ENCODE peak calls at places on chromosomes 5 and 9, in five cellular contexts. L is SW480, R is RWPE1, Y is anterior cingulate cortex, W is PC-9. U is an unnamed sample.

GRCh38 chr9:70389642-70390266 is 24.7 kb downstream of the KLF9 start:
- DNase-seq in Y (no peak), R (no peak), W (no peak), L (no peak), U (peak; percentile 12)

GRCh38 chr5:82467006-82467561 is 188.9 kb upstream of the RPS23 start:
- DNase-seq in W (no peak), R (no peak), Y (no peak), L (no peak), U (no peak)

GRCh38 chr9:115118471-115119156 is 657 bp upstream of the TNC start:
- DNase-seq in Y (no peak), L (peak; percentile 85), R (peak; percentile 95), W (peak; percentile 91), U (peak; percentile 88)

GRCh38 chr9:137777761-137778160 is 99.8 kb upstream of the CACNA1B start:
- DNase-seq in R (no peak), Y (no peak), L (no peak), W (no peak), U (no peak)

GRCh38 chr5:142548739-142549275 is 137.1 kb downstream of the FGF1 start:
- DNase-seq in W (peak; percentile 80), R (peak; percentile 93), Y (peak; percentile 44), L (peak; percentile 95), U (peak; percentile 89)

GRCh38 chr9:129688285-129689043 is 23.0 kb downstream of the PRRX2 start:
- DNase-seq in W (no peak), L (no peak), R (no peak), Y (no peak), U (no peak)

GRCh38 chr5:37717613-37718431 is 122.0 kb downstream of the GDNF start:
- DNase-seq in R (peak; percentile 73), L (peak; percentile 28), Y (no peak), W (peak; percentile 95), U (peak; percentile 71)

GRCh38 chr5:151040211-151040747 is 19.9 kb downstream of the GPX3 start:
- DNase-seq in R (peak; percentile 79), Y (no peak), L (peak; percentile 74), W (peak; percentile 85), U (peak; percentile 75)

GRCh38 chr5:76325876-76326491 is 77.1 kb upstream of the IQGAP2 start:
- DNase-seq in L (no peak), W (no peak), Y (peak; percentile 5), R (no peak), U (no peak)

GRCh38 chr9:114124138-114124537 is 25.0 kb upstream of the KIF12 start:
- DNase-seq in L (no peak), R (no peak), Y (no peak), W (no peak), U (no peak)

GRCh38 chr5:27944471-27944870 is 906.1 kb upstream of the CDH9 start:
- DNase-seq in R (no peak), Y (no peak), L (no peak), W (no peak), U (no peak)

GRCh38 chr5:100965291-100965690 is 62.2 kb upstream of the ST8SIA4 start:
- DNase-seq in W (no peak), L (no peak), R (no peak), Y (no peak), U (no peak)

GRCh38 chr9:122464633-122465567 is 12.8 kb downstream of the OR1J1 start:
- DNase-seq in Y (peak; percentile 57), R (peak; percentile 90), L (peak; percentile 71), W (peak; percentile 50), U (peak; percentile 70)

GRCh38 chr9:101484046-101484445 is 48.5 kb upstream of the ALDOB start:
- DNase-seq in Y (no peak), W (no peak), R (no peak), L (no peak), U (no peak)

GRCh38 chr5:90916947-90917800 is 358.6 kb downstream of the ADGRV1 start:
- DNase-seq in Y (no peak), L (no peak), R (no peak), W (peak; percentile 35), U (no peak)

GRCh38 chr5:72015103-72015548 is 92.1 kb upstream of the MAP1B start:
- DNase-seq in W (no peak), L (peak; percentile 81), Y (peak; percentile 62), R (peak; percentile 75), U (peak; percentile 38)

GRCh38 chr5:127183332-127183731 is 107.3 kb upstream of the MEGF10 start:
- DNase-seq in Y (no peak), L (no peak), R (no peak), W (no peak), U (no peak)

U was measured in foreskin keratinocyte.